ENCODE peak calls at places on chromosomes 3 and 15, in six cellular contexts. O is D341Med; G is iris pigment epithelial cell; E is activated naive CD8-positive, alpha-beta T cell treated with anti-CD3 and anti-CD28 coated beads for 36 hours; H is effector memory CD8-positive, alpha-beta T cell; A is stimulated activated CD4-positive, alpha-beta T cell treated with anti-CD3 and anti-CD28 coated beads, Interleukin-15, amount 100 ng/mL, for 1 hour. I is an unnamed sample.
A peak's percentile ranks its signal among the peaks of the same experiment; 100 is the strongest.

GRCh38 chr3:42749025-42749752 is 23.9 kb downstream of the CCDC13 start:
- DNase-seq in O (peak; percentile 10), H (no peak), A (no peak), G (no peak), E (no peak), I (no peak)

GRCh38 chr3:188339410-188340295 is 185.7 kb downstream of the LPP start:
- DNase-seq in A (no peak), G (no peak), E (peak; percentile 49), O (no peak), H (peak; percentile 54), I (no peak)

GRCh38 chr3:155983834-155984474 is 113.5 kb downstream of the GMPS start:
- DNase-seq in H (no peak), A (no peak), E (no peak), G (peak; percentile 21), O (no peak), I (no peak)

GRCh38 chr3:37032961-37033360 is 39.6 kb downstream of the MLH1 start:
- DNase-seq in G (no peak), A (no peak), E (no peak), O (no peak), H (no peak), I (no peak)

GRCh38 chr15:44215594-44215993 is 20.5 kb upstream of the FRMD5 start:
- DNase-seq in A (no peak), E (no peak), O (no peak), H (no peak), G (peak; percentile 79), I (peak; percentile 75)

GRCh38 chr3:99627062-99627826 is 11.2 kb upstream of the COL8A1 start:
- DNase-seq in A (no peak), H (no peak), G (peak; percentile 72), E (peak; percentile 20), O (no peak), I (peak; percentile 32)

GRCh38 chr15:67880651-67881182 is 40.9 kb upstream of the RNU6-1 start:
- DNase-seq in H (no peak), E (no peak), A (no peak), G (peak; percentile 28), O (no peak), I (peak; percentile 26)

GRCh38 chr3:50170689-50171088 is 15.6 kb downstream of the SEMA3F start:
- DNase-seq in E (no peak), A (no peak), O (no peak), H (no peak), G (peak; percentile 54), I (peak; percentile 41)

GRCh38 chr3:39187372-39188155 is 4.8 kb downstream of the XIRP1 start:
- DNase-seq in O (no peak), G (no peak), H (no peak), E (no peak), A (no peak), I (no peak)

GRCh38 chr3:50627407-50628051 is 10.6 kb downstream of the MAPKAPK3 start:
- DNase-seq in O (peak; percentile 70), E (no peak), H (no peak), G (peak; percentile 54), A (no peak), I (peak; percentile 93)

GRCh38 chr3:129107793-129108192 is 13.8 kb downstream of the RAB43 start:
- DNase-seq in A (no peak), E (no peak), O (no peak), H (no peak), G (no peak), I (no peak)

GRCh38 chr15:34335176-34335575 is 2.4 kb downstream of the SLC12A6 start:
- DNase-seq in H (no peak), O (no peak), E (no peak), G (peak; percentile 42), A (no peak), I (no peak)

GRCh38 chr3:68958932-68959331 is 26.6 kb upstream of the TAFA4 start:
- DNase-seq in G (no peak), E (no peak), H (no peak), O (no peak), A (no peak), I (no peak)